ENCODE peak calls at places on chromosomes 2 and 18, in nine cellular contexts. One of them, this sample, is unnamed.

GRCh38 chr2:164479460-164479859 is 141.8 kb downstream of the GRB14 start:
- DNase-seq in Panc1: no peak
- DNase-seq in mucosa of descending colon: no peak
- DNase-seq in transverse colon: no peak
- DNase-seq in neural progenitor cell: peak; percentile 75
- DNase-seq in BJ: no peak
- DNase-seq in adrenal gland: peak; percentile 26
- DNase-seq in IMR-90: peak; percentile 22
- DNase-seq in stomach: no peak
- DNase-seq in this sample: peak; percentile 78

GRCh38 chr18:21162786-21163185 is 51.2 kb upstream of the ROCK1 start:
- DNase-seq in Panc1: no peak
- DNase-seq in mucosa of descending colon: no peak
- DNase-seq in transverse colon: no peak
- DNase-seq in neural progenitor cell: no peak
- DNase-seq in BJ: no peak
- DNase-seq in adrenal gland: no peak
- DNase-seq in IMR-90: no peak
- DNase-seq in stomach: no peak
- DNase-seq in this sample: no peak

GRCh38 chr2:205768341-205768740 is 86.0 kb downstream of the NRP2 start:
- DNase-seq in Panc1: no peak
- DNase-seq in mucosa of descending colon: no peak
- DNase-seq in transverse colon: no peak
- DNase-seq in neural progenitor cell: no peak
- DNase-seq in BJ: no peak
- DNase-seq in adrenal gland: no peak
- DNase-seq in IMR-90: peak; percentile 15
- DNase-seq in stomach: no peak
- DNase-seq in this sample: no peak

GRCh38 chr2:46985512-46985911 is 69.9 kb upstream of the MCFD2 start:
- DNase-seq in Panc1: no peak
- DNase-seq in mucosa of descending colon: no peak
- DNase-seq in transverse colon: no peak
- DNase-seq in neural progenitor cell: no peak
- DNase-seq in BJ: no peak
- DNase-seq in adrenal gland: peak; percentile 62
- DNase-seq in IMR-90: peak; percentile 47
- DNase-seq in stomach: no peak
- DNase-seq in this sample: no peak

GRCh38 chr2:7180641-7181370 is 263.6 kb downstream of the RNF144A start:
- DNase-seq in Panc1: peak; percentile 8
- DNase-seq in mucosa of descending colon: no peak
- DNase-seq in transverse colon: no peak
- DNase-seq in neural progenitor cell: no peak
- DNase-seq in BJ: no peak
- DNase-seq in adrenal gland: peak; percentile 19
- DNase-seq in IMR-90: no peak
- DNase-seq in stomach: no peak
- DNase-seq in this sample: no peak

GRCh38 chr2:1049691-1050090 is 99.0 kb downstream of the SNTG2 start:
- DNase-seq in Panc1: no peak
- DNase-seq in mucosa of descending colon: no peak
- DNase-seq in transverse colon: no peak
- DNase-seq in neural progenitor cell: no peak
- DNase-seq in BJ: no peak
- DNase-seq in adrenal gland: no peak
- DNase-seq in IMR-90: peak; percentile 70
- DNase-seq in stomach: no peak
- DNase-seq in this sample: no peak

GRCh38 chr2:37527362-37527761 is 144.1 kb downstream of the CDC42EP3 start:
- DNase-seq in Panc1: no peak
- DNase-seq in mucosa of descending colon: no peak
- DNase-seq in transverse colon: no peak
- DNase-seq in neural progenitor cell: no peak
- DNase-seq in BJ: no peak
- DNase-seq in adrenal gland: no peak
- DNase-seq in IMR-90: no peak
- DNase-seq in stomach: no peak
- DNase-seq in this sample: no peak

GRCh38 chr18:28124239-28125029 is 52.5 kb downstream of the CDH2 start:
- DNase-seq in Panc1: no peak
- DNase-seq in mucosa of descending colon: no peak
- DNase-seq in transverse colon: no peak
- DNase-seq in neural progenitor cell: no peak
- DNase-seq in BJ: no peak
- DNase-seq in adrenal gland: no peak
- DNase-seq in IMR-90: no peak
- DNase-seq in stomach: no peak
- DNase-seq in this sample: no peak

GRCh38 chr2:68839260-68839833 is 31.9 kb downstream of the BMP10 start:
- DNase-seq in Panc1: no peak
- DNase-seq in mucosa of descending colon: no peak
- DNase-seq in transverse colon: no peak
- DNase-seq in neural progenitor cell: no peak
- DNase-seq in BJ: no peak
- DNase-seq in adrenal gland: no peak
- DNase-seq in IMR-90: no peak
- DNase-seq in stomach: no peak
- DNase-seq in this sample: peak; percentile 70

GRCh38 chr2:57782587-57782986 is 264.0 kb upstream of the VRK2 start:
- DNase-seq in Panc1: no peak
- DNase-seq in mucosa of descending colon: no peak
- DNase-seq in transverse colon: no peak
- DNase-seq in neural progenitor cell: no peak
- DNase-seq in BJ: no peak
- DNase-seq in adrenal gland: no peak
- DNase-seq in IMR-90: no peak
- DNase-seq in stomach: no peak
- DNase-seq in this sample: no peak

GRCh38 chr2:218400167-218400929 is 680 bp downstream of the CTDSP1 start:
- DNase-seq in Panc1: no peak
- DNase-seq in mucosa of descending colon: peak; percentile 82
- DNase-seq in transverse colon: peak; percentile 61
- DNase-seq in neural progenitor cell: peak; percentile 44
- DNase-seq in BJ: no peak
- DNase-seq in adrenal gland: peak; percentile 46
- DNase-seq in IMR-90: no peak
- DNase-seq in stomach: no peak
- DNase-seq in this sample: peak; percentile 84

DNA sequence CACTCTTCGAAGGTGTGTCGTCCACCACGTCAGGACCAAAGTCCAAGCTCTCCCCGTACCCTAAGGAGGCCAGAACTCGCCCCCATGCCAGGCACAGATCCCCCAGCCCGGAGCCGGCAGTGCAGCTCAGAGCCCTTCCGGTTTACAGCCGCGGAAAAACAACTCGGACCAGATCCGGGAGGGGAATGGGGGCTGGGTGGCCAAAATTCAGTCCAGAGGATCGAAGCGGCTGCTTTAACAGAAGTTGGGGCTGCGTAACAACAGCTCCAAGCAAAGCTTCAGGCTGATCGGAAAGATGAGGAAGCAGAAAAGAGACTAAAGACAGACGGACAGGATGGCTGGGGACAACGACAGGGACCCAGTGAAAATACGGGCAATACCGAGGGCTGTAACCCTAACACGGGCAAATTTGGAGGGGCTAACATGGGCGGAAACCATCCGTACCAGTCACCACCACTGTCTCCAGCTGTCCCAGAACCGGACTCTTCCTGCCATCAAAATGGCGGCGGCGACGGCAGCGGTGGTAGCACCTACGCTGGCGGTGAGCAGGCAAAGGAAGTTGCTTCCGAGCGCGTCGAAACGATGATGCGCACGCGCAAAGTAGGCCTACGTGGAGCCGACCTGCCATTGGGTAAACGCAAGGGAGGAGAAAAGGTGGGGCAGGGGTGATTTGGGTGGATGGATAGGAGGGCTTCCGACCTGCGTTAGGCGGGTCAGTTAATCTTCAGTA is at the start of gene MMADHC:
- DNase-seq in Panc1: peak; percentile 82
- DNase-seq in mucosa of descending colon: peak; percentile 97
- DNase-seq in transverse colon: peak; percentile 96
- DNase-seq in neural progenitor cell: peak; percentile 96
- DNase-seq in BJ: peak; percentile 72
- DNase-seq in adrenal gland: peak; percentile 96
- DNase-seq in IMR-90: peak; percentile 97
- DNase-seq in stomach: peak; percentile 96
- DNase-seq in this sample: peak; percentile 98
- TF ChIP-seq CTCF in Panc1: no peak
- TF ChIP-seq CTCF in mucosa of descending colon: no peak
- TF ChIP-seq CTCF in transverse colon: no peak
- TF ChIP-seq CTCF in neural progenitor cell: no peak
- TF ChIP-seq CTCF in BJ: no peak
- TF ChIP-seq CTCF in adrenal gland: no peak
- TF ChIP-seq CTCF in IMR-90: no peak
- TF ChIP-seq CTCF in stomach: no peak
- TF ChIP-seq CTCF in this sample: no peak

DNA sequence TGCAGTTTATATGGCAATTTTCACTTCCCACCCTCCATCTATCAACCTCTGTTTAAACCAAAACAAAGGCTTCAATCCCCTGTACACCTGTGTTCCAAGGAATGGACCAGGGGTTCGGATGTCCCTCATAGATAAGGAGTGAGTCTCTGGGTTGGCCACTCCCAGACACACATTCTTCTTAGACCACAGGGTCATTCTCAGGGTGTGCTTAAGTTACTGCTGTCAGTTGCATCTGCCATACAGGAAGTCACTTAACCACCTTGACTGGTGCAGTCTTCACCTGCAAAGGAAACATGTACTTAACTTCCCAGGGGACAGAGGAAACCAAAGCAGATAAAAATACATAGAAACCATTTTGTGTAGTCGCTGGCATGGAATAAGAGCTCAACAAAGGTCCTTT is 151.0 kb upstream of the NDUFV2 start:
- DNase-seq in Panc1: no peak
- DNase-seq in mucosa of descending colon: no peak
- DNase-seq in transverse colon: no peak
- DNase-seq in neural progenitor cell: no peak
- DNase-seq in BJ: no peak
- DNase-seq in adrenal gland: no peak
- DNase-seq in IMR-90: no peak
- DNase-seq in stomach: no peak
- DNase-seq in this sample: no peak
- H3K36me3 ChIP-seq in Panc1: no peaks in the 10 kb centered on the region
- H3K36me3 ChIP-seq in mucosa of descending colon: no peaks in the 10 kb centered on the region
- H3K36me3 ChIP-seq in transverse colon: no peaks in the 10 kb centered on the region
- H3K36me3 ChIP-seq in neural progenitor cell: no peaks in the 10 kb centered on the region
- H3K36me3 ChIP-seq in BJ: no peaks in the 10 kb centered on the region
- H3K36me3 ChIP-seq in adrenal gland: no peaks in the 10 kb centered on the region
- H3K36me3 ChIP-seq in IMR-90: no peaks in the 10 kb centered on the region
- H3K36me3 ChIP-seq in stomach: no peaks in the 10 kb centered on the region
- H3K36me3 ChIP-seq in this sample: no peaks in the 10 kb centered on the region

GRCh38 chr18:35948080-35948479 is 24.4 kb upstream of the RMP24 start:
- DNase-seq in Panc1: no peak
- DNase-seq in mucosa of descending colon: no peak
- DNase-seq in transverse colon: no peak
- DNase-seq in neural progenitor cell: no peak
- DNase-seq in BJ: no peak
- DNase-seq in adrenal gland: no peak
- DNase-seq in IMR-90: no peak
- DNase-seq in stomach: no peak
- DNase-seq in this sample: no peak

GRCh38 chr18:35949903-35950627 is 22.4 kb upstream of the RMP24 start:
- DNase-seq in Panc1: no peak
- DNase-seq in mucosa of descending colon: no peak
- DNase-seq in transverse colon: peak; percentile 42
- DNase-seq in neural progenitor cell: peak; percentile 90
- DNase-seq in BJ: peak; percentile 3
- DNase-seq in adrenal gland: peak; percentile 50
- DNase-seq in IMR-90: peak; percentile 59
- DNase-seq in stomach: peak; percentile 55
- DNase-seq in this sample: peak; percentile 89

GRCh38 chr18:35953688-35954087 is 18.8 kb upstream of the RMP24 start:
- DNase-seq in Panc1: no peak
- DNase-seq in mucosa of descending colon: no peak
- DNase-seq in transverse colon: no peak
- DNase-seq in neural progenitor cell: no peak
- DNase-seq in BJ: no peak
- DNase-seq in adrenal gland: no peak
- DNase-seq in IMR-90: no peak
- DNase-seq in stomach: no peak
- DNase-seq in this sample: no peak

GRCh38 chr18:35949090-35949489 is 23.4 kb upstream of the RMP24 start:
- DNase-seq in Panc1: no peak
- DNase-seq in mucosa of descending colon: no peak
- DNase-seq in transverse colon: no peak
- DNase-seq in neural progenitor cell: no peak
- DNase-seq in BJ: no peak
- DNase-seq in adrenal gland: no peak
- DNase-seq in IMR-90: no peak
- DNase-seq in stomach: no peak
- DNase-seq in this sample: no peak

GRCh38 chr18:35950628-35950982 is 21.9 kb upstream of the RMP24 start:
- DNase-seq in Panc1: no peak
- DNase-seq in mucosa of descending colon: no peak
- DNase-seq in transverse colon: no peak
- DNase-seq in neural progenitor cell: no peak
- DNase-seq in BJ: no peak
- DNase-seq in adrenal gland: no peak
- DNase-seq in IMR-90: no peak
- DNase-seq in stomach: no peak
- DNase-seq in this sample: no peak
- TF ChIP-seq CTCF in Panc1: peak; percentile 52
- TF ChIP-seq CTCF in mucosa of descending colon: no peak
- TF ChIP-seq CTCF in transverse colon: no peak
- TF ChIP-seq CTCF in neural progenitor cell: no peak
- TF ChIP-seq CTCF in BJ: no peak
- TF ChIP-seq CTCF in adrenal gland: peak; percentile 5
- TF ChIP-seq CTCF in IMR-90: no peak
- TF ChIP-seq CTCF in stomach: no peak
- TF ChIP-seq CTCF in this sample: no peak

GRCh38 chr2:158668394-158668793 is 126.7 kb upstream of the DAPL1 start:
- DNase-seq in Panc1: no peak
- DNase-seq in mucosa of descending colon: no peak
- DNase-seq in transverse colon: no peak
- DNase-seq in neural progenitor cell: no peak
- DNase-seq in BJ: no peak
- DNase-seq in adrenal gland: peak; percentile 22
- DNase-seq in IMR-90: no peak
- DNase-seq in stomach: no peak
- DNase-seq in this sample: no peak

GRCh38 chr2:158665536-158666302 is 129.4 kb upstream of the DAPL1 start:
- DNase-seq in Panc1: no peak
- DNase-seq in mucosa of descending colon: no peak
- DNase-seq in transverse colon: no peak
- DNase-seq in neural progenitor cell: no peak
- DNase-seq in BJ: no peak
- DNase-seq in adrenal gland: peak; percentile 32
- DNase-seq in IMR-90: peak; percentile 76
- DNase-seq in stomach: no peak
- DNase-seq in this sample: no peak

GRCh38 chr2:158666969-158667368 is 128.1 kb upstream of the DAPL1 start:
- DNase-seq in Panc1: no peak
- DNase-seq in mucosa of descending colon: no peak
- DNase-seq in transverse colon: no peak
- DNase-seq in neural progenitor cell: no peak
- DNase-seq in BJ: no peak
- DNase-seq in adrenal gland: no peak
- DNase-seq in IMR-90: no peak
- DNase-seq in stomach: no peak
- DNase-seq in this sample: no peak

GRCh38 chr2:158667567-158667966 is 127.5 kb upstream of the DAPL1 start:
- DNase-seq in Panc1: no peak
- DNase-seq in mucosa of descending colon: no peak
- DNase-seq in transverse colon: no peak
- DNase-seq in neural progenitor cell: no peak
- DNase-seq in BJ: no peak
- DNase-seq in adrenal gland: no peak
- DNase-seq in IMR-90: peak; percentile 89
- DNase-seq in stomach: no peak
- DNase-seq in this sample: no peak

GRCh38 chr2:158667969-158668368 is 127.1 kb upstream of the DAPL1 start:
- DNase-seq in Panc1: no peak
- DNase-seq in mucosa of descending colon: no peak
- DNase-seq in transverse colon: no peak
- DNase-seq in neural progenitor cell: no peak
- DNase-seq in BJ: no peak
- DNase-seq in adrenal gland: no peak
- DNase-seq in IMR-90: no peak
- DNase-seq in stomach: no peak
- DNase-seq in this sample: no peak
- H3K36me3 ChIP-seq in Panc1: peaks cover 10% of the 10 kb centered on the region
- H3K36me3 ChIP-seq in mucosa of descending colon: no peaks in the 10 kb centered on the region
- H3K36me3 ChIP-seq in transverse colon: peaks cover 6% of the 10 kb centered on the region
- H3K36me3 ChIP-seq in neural progenitor cell: no peaks in the 10 kb centered on the region
- H3K36me3 ChIP-seq in BJ: peaks cover 21% of the 10 kb centered on the region
- H3K36me3 ChIP-seq in adrenal gland: peaks cover 9% of the 10 kb centered on the region
- H3K36me3 ChIP-seq in IMR-90: peaks cover 10% of the 10 kb centered on the region
- H3K36me3 ChIP-seq in stomach: peaks cover 8% of the 10 kb centered on the region
- H3K36me3 ChIP-seq in this sample: peaks cover 78% of the 10 kb centered on the region